ENCODE peak calls at places on chromosomes 1 and 21, in five cellular contexts. One of them, this sample, is unnamed.

GRCh38 chr1:227937531-227938145 is 10.1 kb downstream of the WNT9A start:
- DNase-seq in GM12892: no peak
- DNase-seq in spleen: peak; percentile 58
- DNase-seq in HepG2: no peak
- DNase-seq in breast epithelium: no peak
- DNase-seq in this sample: no peak

GRCh38 chr1:227758366-227758765 is 23.1 kb downstream of the SNAP47 start:
- DNase-seq in breast epithelium: no peak
- DNase-seq in spleen: no peak
- DNase-seq in HepG2: no peak
- DNase-seq in GM12892: no peak
- DNase-seq in this sample: no peak

GRCh38 chr1:47937586-47937985 is 59.6 kb downstream of the TRABD2B start:
- DNase-seq in GM12892: no peak
- DNase-seq in breast epithelium: no peak
- DNase-seq in spleen: no peak
- DNase-seq in HepG2: no peak
- DNase-seq in this sample: no peak

GRCh38 chr1:16204634-16205332 is 7.7 kb downstream of the ARHGEF19 start:
- DNase-seq in spleen: peak; percentile 83
- DNase-seq in GM12892: no peak
- DNase-seq in HepG2: peak; percentile 54
- DNase-seq in breast epithelium: no peak
- DNase-seq in this sample: no peak

GRCh38 chr21:40335689-40336088 is 468.5 kb downstream of the PCP4 start:
- DNase-seq in HepG2: no peak
- DNase-seq in spleen: no peak
- DNase-seq in breast epithelium: no peak
- DNase-seq in GM12892: no peak
- DNase-seq in this sample: no peak

GRCh38 chr1:23441446-23442148 is 17.0 kb upstream of the TCEA3 start:
- DNase-seq in breast epithelium: no peak
- DNase-seq in GM12892: no peak
- DNase-seq in HepG2: no peak
- DNase-seq in spleen: no peak
- DNase-seq in this sample: no peak

GRCh38 chr1:214290399-214291037 is 9.6 kb downstream of the SMYD2 start:
- DNase-seq in breast epithelium: no peak
- DNase-seq in spleen: no peak
- DNase-seq in HepG2: no peak
- DNase-seq in GM12892: no peak
- DNase-seq in this sample: no peak

GRCh38 chr1:79711001-79711431 is 704.5 kb upstream of the ADGRL4 start:
- DNase-seq in spleen: no peak
- DNase-seq in GM12892: no peak
- DNase-seq in HepG2: no peak
- DNase-seq in breast epithelium: no peak
- DNase-seq in this sample: no peak

GRCh38 chr21:27244796-27245195 is 277.9 kb upstream of the ADAMTS5 start:
- DNase-seq in spleen: no peak
- DNase-seq in breast epithelium: no peak
- DNase-seq in GM12892: no peak
- DNase-seq in HepG2: no peak
- DNase-seq in this sample: no peak

GRCh38 chr1:9203623-9204022 is 31.0 kb upstream of the H6PD start:
- DNase-seq in spleen: no peak
- DNase-seq in GM12892: no peak
- DNase-seq in breast epithelium: no peak
- DNase-seq in HepG2: no peak
- DNase-seq in this sample: no peak

DNA sequence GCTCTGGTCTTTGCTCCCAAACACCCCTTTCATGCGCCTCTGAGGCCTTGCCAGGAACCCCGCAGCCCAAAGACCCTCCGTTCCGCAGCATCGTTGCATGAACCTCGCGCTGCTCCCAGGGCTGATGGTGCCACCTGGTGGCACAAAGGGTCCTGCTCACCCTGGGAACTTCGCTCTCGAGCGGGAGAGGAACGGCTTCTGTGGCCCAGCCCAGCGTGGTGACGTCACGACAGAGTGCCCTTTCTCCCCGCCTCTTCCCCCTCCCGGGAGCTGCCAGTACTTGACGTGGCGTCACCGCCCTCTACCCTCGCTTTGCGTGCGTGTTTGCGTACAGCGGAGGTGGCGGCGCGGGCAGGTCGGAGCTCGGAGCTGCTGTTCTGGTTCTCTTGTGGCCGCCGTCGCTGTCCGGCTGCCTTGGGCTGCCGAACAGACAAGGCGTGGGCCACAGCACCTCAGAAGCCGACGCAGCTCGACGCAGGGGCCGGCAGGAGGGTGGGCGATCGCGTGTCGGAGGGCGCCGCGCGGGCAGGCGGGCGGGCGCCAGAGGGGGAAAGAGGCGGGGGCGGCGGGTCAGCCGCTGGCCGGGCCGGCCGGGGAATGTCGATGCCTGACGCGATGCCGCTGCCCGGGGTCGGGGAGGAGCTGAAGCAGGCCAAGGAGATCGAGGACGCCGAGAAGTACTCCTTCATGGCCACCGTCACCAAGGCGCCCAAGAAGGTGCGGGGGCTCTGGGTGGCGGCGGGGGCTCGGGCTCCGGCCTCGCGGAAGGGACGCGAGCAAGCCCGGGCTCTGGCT is at the start of gene AHCYL1:
- DNase-seq in breast epithelium: peak; percentile 99
- DNase-seq in spleen: peak; percentile 100
- DNase-seq in GM12892: peak; percentile 97
- DNase-seq in HepG2: peak; percentile 95
- DNase-seq in this sample: peak; percentile 97
- TF ChIP-seq POLR2A in breast epithelium: peak; percentile 98
- TF ChIP-seq POLR2A in spleen: peak; percentile 87
- TF ChIP-seq POLR2A in GM12892: peak; percentile 85
- TF ChIP-seq POLR2A in HepG2: peak; percentile 83
- TF ChIP-seq POLR2A in this sample: peak; percentile 67

DNA sequence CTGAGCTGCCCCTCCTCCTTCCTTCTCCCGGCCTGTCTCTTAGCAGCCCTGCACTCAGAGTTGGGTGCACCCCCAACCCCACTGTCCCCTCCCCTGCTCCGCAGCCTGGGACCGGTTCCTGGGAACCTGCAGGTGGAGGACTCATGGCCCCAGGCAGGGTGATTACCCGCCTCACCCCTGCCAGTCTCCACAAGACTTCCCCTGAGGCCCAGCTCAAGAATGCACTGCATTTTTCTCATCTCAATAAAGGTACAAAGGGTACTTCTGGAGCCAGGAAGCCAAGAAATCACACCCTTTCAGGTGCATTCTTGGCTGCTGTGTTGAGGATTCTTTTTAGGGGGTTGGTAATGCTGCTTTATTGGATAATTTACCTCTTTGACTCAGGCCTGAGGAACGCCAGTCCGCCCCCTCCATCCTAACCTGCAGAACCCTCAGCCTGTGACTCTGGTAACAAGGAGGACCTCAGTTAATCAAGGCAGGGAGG is 126.3 kb upstream of the TMPRSS2 start:
- DNase-seq in GM12892: no peak
- DNase-seq in breast epithelium: peak; percentile 92
- DNase-seq in spleen: no peak
- DNase-seq in HepG2: no peak
- DNase-seq in this sample: no peak
- TF ChIP-seq POLR2AphosphoS5 in GM12892: no peak
- TF ChIP-seq POLR2AphosphoS5 in breast epithelium: no peak
- TF ChIP-seq POLR2AphosphoS5 in spleen: no peak
- TF ChIP-seq POLR2AphosphoS5 in HepG2: no peak
- TF ChIP-seq POLR2AphosphoS5 in this sample: no peak

GRCh38 chr1:165892935-165893334 is 65.5 kb downstream of the UCK2 start:
- DNase-seq in breast epithelium: no peak
- DNase-seq in spleen: no peak
- DNase-seq in GM12892: no peak
- DNase-seq in HepG2: no peak
- DNase-seq in this sample: no peak
- TF ChIP-seq POLR2A in breast epithelium: no peak
- TF ChIP-seq POLR2A in spleen: no peak
- TF ChIP-seq POLR2A in GM12892: no peak
- TF ChIP-seq POLR2A in HepG2: no peak
- TF ChIP-seq POLR2A in this sample: no peak

DNA sequence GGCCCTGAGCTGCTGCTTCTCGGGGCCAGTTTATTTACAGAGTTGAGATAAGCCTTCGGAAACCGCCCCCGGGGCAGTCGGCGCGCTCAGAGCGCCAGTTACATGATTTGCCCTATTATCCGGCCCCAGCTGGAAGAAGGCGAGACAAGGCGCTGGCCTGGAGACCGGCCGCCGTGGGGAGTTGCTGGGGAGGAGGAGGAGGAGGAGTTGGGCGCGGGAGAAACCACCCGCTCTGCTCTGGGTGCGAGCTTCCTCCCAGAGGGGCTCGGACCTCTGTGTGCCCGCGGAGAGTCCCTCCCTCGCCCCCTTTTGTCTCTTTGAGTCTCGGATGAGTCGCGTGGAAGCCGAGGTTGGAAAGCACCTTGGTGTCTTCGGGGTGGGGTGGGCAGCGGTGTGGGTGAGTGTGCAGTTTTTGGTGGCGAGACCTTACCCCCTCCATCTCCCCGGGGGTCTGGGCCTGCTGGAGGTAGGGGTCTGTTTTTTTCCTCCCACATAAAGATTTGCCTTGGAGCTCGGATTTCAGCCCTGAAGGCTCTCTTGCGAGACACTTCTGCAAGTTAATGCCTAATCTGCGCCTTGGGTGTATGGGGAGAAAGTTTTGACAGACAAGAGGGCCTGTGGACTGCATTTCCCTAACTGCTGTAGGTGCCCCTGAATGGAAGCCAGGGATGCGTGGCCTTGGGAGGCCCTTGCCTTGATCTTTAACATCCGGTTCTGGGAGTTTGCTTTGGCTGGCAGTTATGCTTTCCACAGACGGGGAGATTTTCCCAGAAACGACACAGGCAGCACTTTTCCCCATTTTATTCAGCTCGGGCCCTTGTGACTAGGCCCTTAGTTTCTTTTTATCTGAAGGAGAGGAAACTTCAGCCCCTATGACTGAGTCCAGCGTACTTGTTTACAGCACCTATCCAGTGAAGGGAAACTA is 80.0 kb downstream of the NDUFS5 start:
- DNase-seq in GM12892: no peak
- DNase-seq in HepG2: peak; percentile 69
- DNase-seq in breast epithelium: peak; percentile 36
- DNase-seq in spleen: peak; percentile 82
- DNase-seq in this sample: no peak
- TF ChIP-seq POLR2AphosphoS5 in GM12892: no peak
- TF ChIP-seq POLR2AphosphoS5 in HepG2: no peak
- TF ChIP-seq POLR2AphosphoS5 in breast epithelium: no peak
- TF ChIP-seq POLR2AphosphoS5 in spleen: peak; percentile 76
- TF ChIP-seq POLR2AphosphoS5 in this sample: no peak